ENCODE peak calls at places on chromosomes 2 and 18, in four cellular contexts. One of them, this sample, is unnamed.

GRCh38 chr2:181589779-181590178 is 67.1 kb downstream of the CERKL start:
- DNase-seq in adrenal gland: no peak
- DNase-seq in PC-9: peak; percentile 19
- DNase-seq in H1: no peak
- DNase-seq in this sample: no peak

GRCh38 chr18:7677424-7677823 is 110.3 kb downstream of the PTPRM start:
- DNase-seq in adrenal gland: no peak
- DNase-seq in PC-9: no peak
- DNase-seq in H1: no peak
- DNase-seq in this sample: no peak

GRCh38 chr2:64470921-64471320 is 17.0 kb downstream of the LGALSL start:
- DNase-seq in adrenal gland: no peak
- DNase-seq in PC-9: no peak
- DNase-seq in H1: peak; percentile 39
- DNase-seq in this sample: no peak

GRCh38 chr2:138494265-138494966 is 7.2 kb upstream of the SPOPL start:
- DNase-seq in adrenal gland: no peak
- DNase-seq in PC-9: no peak
- DNase-seq in H1: no peak
- DNase-seq in this sample: no peak

GRCh38 chr2:190979906-190980629 is 33.9 kb downstream of the STAT1 start:
- DNase-seq in adrenal gland: peak; percentile 70
- DNase-seq in PC-9: peak; percentile 90
- DNase-seq in H1: no peak
- DNase-seq in this sample: no peak

GRCh38 chr2:169507698-169508097 is 1.8 kb upstream of the KLHL41 start:
- DNase-seq in adrenal gland: no peak
- DNase-seq in PC-9: no peak
- DNase-seq in H1: no peak
- DNase-seq in this sample: no peak

GRCh38 chr18:22858121-22858520 is 75.0 kb upstream of the RBBP8 start:
- DNase-seq in adrenal gland: no peak
- DNase-seq in PC-9: no peak
- DNase-seq in H1: no peak
- DNase-seq in this sample: no peak

GRCh38 chr2:42793314-42794270 is 1.2 kb upstream of the HAAO start:
- DNase-seq in adrenal gland: peak; percentile 54
- DNase-seq in PC-9: no peak
- DNase-seq in H1: no peak
- DNase-seq in this sample: no peak

GRCh38 chr2:55865095-55865835 is 58.3 kb downstream of the EFEMP1 start:
- DNase-seq in adrenal gland: no peak
- DNase-seq in PC-9: no peak
- DNase-seq in H1: no peak
- DNase-seq in this sample: no peak

GRCh38 chr2:39174022-39174421 is 53.2 kb upstream of the SOS1 start:
- DNase-seq in adrenal gland: no peak
- DNase-seq in PC-9: no peak
- DNase-seq in H1: no peak
- DNase-seq in this sample: no peak

GRCh38 chr2:52034706-52035105 is 1002.8 kb upstream of the NRXN1 start:
- DNase-seq in adrenal gland: no peak
- DNase-seq in PC-9: no peak
- DNase-seq in H1: no peak
- DNase-seq in this sample: no peak

GRCh38 chr2:47654790-47655562 is 128.0 kb upstream of the MSH6 start:
- DNase-seq in adrenal gland: no peak
- DNase-seq in PC-9: peak; percentile 51
- DNase-seq in H1: no peak
- DNase-seq in this sample: no peak

GRCh38 chr2:86050301-86050700 is 55.4 kb downstream of the POLR1A start:
- DNase-seq in adrenal gland: peak; percentile 38
- DNase-seq in PC-9: no peak
- DNase-seq in H1: no peak
- DNase-seq in this sample: no peak

GRCh38 chr2:99827296-99827999 is 314.9 kb downstream of the AFF3 start:
- DNase-seq in adrenal gland: no peak
- DNase-seq in PC-9: no peak
- DNase-seq in H1: no peak
- DNase-seq in this sample: no peak

GRCh38 chr2:241567776-241568175 is 9.2 kb downstream of the BOK start:
- DNase-seq in adrenal gland: no peak
- DNase-seq in PC-9: no peak
- DNase-seq in H1: no peak
- DNase-seq in this sample: no peak

GRCh38 chr2:54586062-54586982 is 130.2 kb downstream of the SPTBN1 start:
- DNase-seq in adrenal gland: no peak
- DNase-seq in PC-9: no peak
- DNase-seq in H1: no peak
- DNase-seq in this sample: no peak

GRCh38 chr2:62227386-62228075 is 31.6 kb downstream of the B3GNT2 start:
- DNase-seq in adrenal gland: no peak
- DNase-seq in PC-9: no peak
- DNase-seq in H1: peak; percentile 29
- DNase-seq in this sample: no peak

GRCh38 chr18:31206787-31207381 is 44.2 kb upstream of the DSC1 start:
- DNase-seq in adrenal gland: peak; percentile 60
- DNase-seq in PC-9: peak; percentile 78
- DNase-seq in H1: peak; percentile 52
- DNase-seq in this sample: no peak

GRCh38 chr2:174145827-174146226 is 102.5 kb downstream of the OLA1 start:
- DNase-seq in adrenal gland: no peak
- DNase-seq in PC-9: no peak
- DNase-seq in H1: no peak
- DNase-seq in this sample: no peak

GRCh38 chr2:225668606-225669266 is 269.2 kb downstream of the NYAP2 start:
- DNase-seq in adrenal gland: no peak
- DNase-seq in PC-9: peak; percentile 38
- DNase-seq in H1: no peak
- DNase-seq in this sample: no peak

GRCh38 chr18:44229693-44230108 is 451.0 kb upstream of the SETBP1 start:
- DNase-seq in adrenal gland: peak; percentile 53
- DNase-seq in PC-9: no peak
- DNase-seq in H1: no peak
- DNase-seq in this sample: no peak

GRCh38 chr2:219054956-219055903 is 5.5 kb downstream of the IHH start:
- DNase-seq in adrenal gland: no peak
- DNase-seq in PC-9: no peak
- DNase-seq in H1: no peak
- DNase-seq in this sample: no peak

GRCh38 chr2:181152221-181152620 is 171.8 kb downstream of the UBE2E3 start:
- DNase-seq in adrenal gland: no peak
- DNase-seq in PC-9: no peak
- DNase-seq in H1: no peak
- DNase-seq in this sample: no peak

GRCh38 chr18:21502661-21503060 is 97.8 kb downstream of the ESCO1 start:
- DNase-seq in adrenal gland: no peak
- DNase-seq in PC-9: no peak
- DNase-seq in H1: peak; percentile 19
- DNase-seq in this sample: no peak

GRCh38 chr18:79792096-79792987 is 5.4 kb upstream of the KCNG2 start:
- DNase-seq in adrenal gland: no peak
- DNase-seq in PC-9: no peak
- DNase-seq in H1: no peak
- DNase-seq in this sample: no peak

GRCh38 chr2:128770143-128771080 is 451.7 kb upstream of the HS6ST1 start:
- DNase-seq in adrenal gland: no peak
- DNase-seq in PC-9: no peak
- DNase-seq in H1: peak; percentile 43
- DNase-seq in this sample: no peak

DNA sequence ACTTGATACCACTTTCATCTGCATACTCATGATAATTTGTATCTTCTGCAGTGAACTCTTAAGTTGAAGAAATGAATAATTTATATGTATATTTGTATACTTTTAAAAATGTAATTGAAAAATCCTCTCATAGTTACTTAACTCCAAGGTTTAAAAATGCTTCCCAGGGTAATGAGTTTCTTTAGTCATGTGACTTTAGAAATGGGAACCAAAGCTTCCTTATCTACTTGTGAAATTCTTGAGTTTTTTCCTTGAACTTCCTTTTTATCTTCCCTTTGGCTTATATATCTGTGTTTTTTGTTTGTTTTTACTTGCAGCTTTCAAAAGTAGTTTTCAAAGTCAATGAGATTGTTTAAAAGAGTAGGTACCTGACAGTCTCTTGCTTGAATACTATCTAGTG is 4.5 kb downstream of the CFLAR start:
- DNase-seq in adrenal gland: no peak
- DNase-seq in PC-9: no peak
- DNase-seq in H1: no peak
- DNase-seq in this sample: no peak
- H3K4me3 ChIP-seq in adrenal gland: peak overlapping the region; percentile 11
- H3K4me3 ChIP-seq in PC-9: no peak overlapping the region
- H3K4me3 ChIP-seq in H1: no peak overlapping the region
- H3K4me3 ChIP-seq in this sample: no peak overlapping the region

DNA sequence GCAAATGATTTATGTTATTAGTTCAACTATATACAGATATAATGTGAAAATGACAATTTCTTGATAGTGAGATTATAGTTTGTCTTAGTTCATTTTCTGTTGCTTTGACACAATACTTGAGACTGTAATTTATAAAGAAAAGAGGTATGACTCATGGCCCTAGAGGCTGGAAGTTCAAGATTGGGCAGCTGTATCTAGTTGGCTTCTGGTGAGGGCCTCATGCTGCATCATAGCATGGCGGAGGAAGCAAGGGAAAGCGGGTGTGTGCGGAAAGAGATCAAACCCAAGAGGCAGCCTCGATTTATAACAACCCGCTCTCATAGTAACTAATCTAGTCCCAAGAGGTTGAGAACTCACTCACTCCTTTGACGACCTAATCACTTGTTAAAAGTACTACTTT is 11.4 kb downstream of the PLEKHA3 start:
- DNase-seq in adrenal gland: no peak
- DNase-seq in PC-9: no peak
- DNase-seq in H1: no peak
- DNase-seq in this sample: no peak
- H3K36me3 ChIP-seq in adrenal gland: no peaks in the 10 kb centered on the region
- H3K36me3 ChIP-seq in PC-9: peaks cover 76% of the 10 kb centered on the region
- H3K36me3 ChIP-seq in H1: peaks cover 10% of the 10 kb centered on the region
- H3K36me3 ChIP-seq in this sample: peaks cover 3% of the 10 kb centered on the region

GRCh38 chr18:70501358-70501757 is 212.5 kb downstream of the SOCS6 start:
- DNase-seq in adrenal gland: no peak
- DNase-seq in PC-9: no peak
- DNase-seq in H1: no peak
- DNase-seq in this sample: no peak
- H3K27me3 ChIP-seq in adrenal gland: no peaks in the 10 kb centered on the region
- H3K27me3 ChIP-seq in PC-9: no peaks in the 10 kb centered on the region
- H3K27me3 ChIP-seq in H1: no peaks in the 10 kb centered on the region
- H3K27me3 ChIP-seq in this sample: no peaks in the 10 kb centered on the region

GRCh38 chr2:9099341-9099751 is 95.9 kb upstream of the MBOAT2 start:
- DNase-seq in adrenal gland: no peak
- DNase-seq in PC-9: no peak
- DNase-seq in H1: no peak
- DNase-seq in this sample: no peak
- H3K4me3 ChIP-seq in adrenal gland: no peak overlapping the region
- H3K4me3 ChIP-seq in PC-9: no peak overlapping the region
- H3K4me3 ChIP-seq in H1: no peak overlapping the region
- H3K4me3 ChIP-seq in this sample: no peak overlapping the region

GRCh38 chr2:10167316-10167715 is 44.8 kb downstream of the RRM2 start:
- DNase-seq in adrenal gland: no peak
- DNase-seq in PC-9: no peak
- DNase-seq in H1: no peak
- DNase-seq in this sample: no peak

GRCh38 chr2:10164611-10165010 is 42.1 kb downstream of the RRM2 start:
- DNase-seq in adrenal gland: no peak
- DNase-seq in PC-9: no peak
- DNase-seq in H1: no peak
- DNase-seq in this sample: no peak

GRCh38 chr2:10165282-10165681 is 42.7 kb downstream of the RRM2 start:
- DNase-seq in adrenal gland: no peak
- DNase-seq in PC-9: no peak
- DNase-seq in H1: no peak
- DNase-seq in this sample: no peak

GRCh38 chr2:10165816-10166488 is 43.4 kb downstream of the RRM2 start:
- DNase-seq in adrenal gland: no peak
- DNase-seq in PC-9: no peak
- DNase-seq in H1: no peak
- DNase-seq in this sample: no peak

GRCh38 chr2:10166489-10167295 is 44.2 kb downstream of the RRM2 start:
- DNase-seq in adrenal gland: no peak
- DNase-seq in PC-9: no peak
- DNase-seq in H1: no peak
- DNase-seq in this sample: no peak
- H3K36me3 ChIP-seq in adrenal gland: no peaks in the 10 kb centered on the region
- H3K36me3 ChIP-seq in PC-9: no peaks in the 10 kb centered on the region
- H3K36me3 ChIP-seq in H1: no peaks in the 10 kb centered on the region
- H3K36me3 ChIP-seq in this sample: no peaks in the 10 kb centered on the region

DNA sequence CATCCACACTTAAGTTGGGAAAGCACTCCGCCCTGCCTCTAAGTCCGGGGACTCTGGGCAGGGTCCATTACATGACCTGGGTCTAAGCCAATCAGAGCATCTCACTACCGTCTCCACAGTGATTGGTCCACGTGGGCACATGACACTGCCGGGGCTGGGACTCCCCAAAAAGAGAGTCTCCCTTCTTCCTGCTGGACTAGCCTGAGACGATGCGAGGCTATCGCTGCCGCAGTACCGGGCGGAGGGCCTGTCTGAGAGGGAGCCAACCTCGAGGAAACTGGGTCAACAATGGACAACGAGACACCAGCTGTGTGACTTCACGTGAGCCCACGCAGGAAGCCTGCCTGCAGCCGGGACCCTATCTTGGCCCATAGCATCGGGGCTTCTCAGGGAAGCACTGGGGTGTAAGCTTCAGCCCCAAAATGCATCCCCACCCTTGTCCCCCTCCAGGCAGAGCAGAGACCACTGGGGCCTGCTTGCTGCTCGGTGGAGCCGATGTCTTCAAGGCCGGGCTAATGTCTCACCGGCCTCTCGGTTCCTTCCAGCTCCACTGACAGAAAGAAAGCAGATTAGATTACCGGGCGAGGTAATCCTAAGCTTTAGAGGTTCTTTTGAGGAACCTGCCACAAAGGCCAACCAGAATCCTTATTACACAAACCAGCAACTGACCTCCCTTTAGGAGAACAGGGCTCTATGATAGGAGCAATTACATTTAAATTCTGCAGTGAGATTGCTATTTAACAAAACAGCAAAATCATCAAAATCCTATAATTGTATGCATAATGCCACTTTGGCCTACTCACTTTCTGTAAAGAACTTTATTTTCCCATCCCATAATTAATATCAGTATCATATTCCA is 21.3 kb upstream of the COPS8 start:
- DNase-seq in adrenal gland: no peak
- DNase-seq in PC-9: no peak
- DNase-seq in H1: no peak
- DNase-seq in this sample: no peak
- H3K27me3 ChIP-seq in adrenal gland: no peaks in the 10 kb centered on the region
- H3K27me3 ChIP-seq in PC-9: peaks cover 14% of the 10 kb centered on the region
- H3K27me3 ChIP-seq in H1: no peaks in the 10 kb centered on the region
- H3K27me3 ChIP-seq in this sample: no peaks in the 10 kb centered on the region

This sample was measured in iPS DF 6.9.